ENCODE peak calls at places on chromosomes 2 and 18, in four cellular contexts. F is IMR-90, H is H1, T is mesendoderm. Z is an unnamed sample.

GRCh38 chr18:79949571-79950439 is 1.6 kb downstream of the SLC66A2 start:
- DNase-seq in F (no peak), H (no peak), T (no peak), Z (peak)

GRCh38 chr18:49460958-49461601 is 635 bp upstream of the DYM start:
- DNase-seq in F (no peak), H (no peak), T (no peak), Z (no peak)

GRCh38 chr2:232097260-232097659 is 135.7 kb downstream of the DIS3L2 start:
- DNase-seq in F (no peak), H (no peak), T (no peak), Z (no peak)

GRCh38 chr18:26461405-26461804 is 86.9 kb downstream of the KCTD1 start:
- DNase-seq in F (no peak), H (no peak), T (no peak), Z (no peak)

GRCh38 chr2:45782436-45782835 is 131.0 kb downstream of the PRKCE start:
- DNase-seq in F (no peak), H (no peak), T (no peak), Z (no peak)

GRCh38 chr2:217413193-217413592 is 553.3 kb upstream of the TNP1 start:
- DNase-seq in F (no peak), H (no peak), T (no peak), Z (no peak)

GRCh38 chr2:188403676-188404075 is 112.0 kb downstream of the GULP1 start:
- DNase-seq in F (peak), H (no peak), T (no peak), Z (no peak)

GRCh38 chr2:6826081-6826913 is 39.4 kb downstream of the CMPK2 start:
- DNase-seq in F (peak), H (peak), T (peak), Z (no peak)

GRCh38 chr18:54780285-54780861 is 47.9 kb upstream of the RAB27B start:
- DNase-seq in F (no peak), H (no peak), T (no peak), Z (no peak)

GRCh38 chr2:128646691-128647090 is 328.0 kb upstream of the HS6ST1 start:
- DNase-seq in F (no peak), H (peak), T (no peak), Z (no peak)

GRCh38 chr18:26978812-26979341 is 113.4 kb upstream of the AQP4 start:
- DNase-seq in F (no peak), H (no peak), T (no peak), Z (no peak)

GRCh38 chr2:1617425-1618021 is 126.8 kb downstream of the PXDN start:
- DNase-seq in F (no peak), H (no peak), T (peak), Z (no peak)

GRCh38 chr2:43542285-43542933 is 53.4 kb downstream of the THADA start:
- DNase-seq in F (peak), H (no peak), T (peak), Z (no peak)

GRCh38 chr2:120768112-120769048 is 32.7 kb downstream of the GLI2 start:
- DNase-seq in F (no peak), H (no peak), T (no peak), Z (no peak)

GRCh38 chr2:18639756-18640453 is 50.5 kb upstream of the NT5C1B start:
- DNase-seq in F (no peak), H (no peak), T (no peak), Z (no peak)

GRCh38 chr2:146669735-146670134 is 1175.1 kb upstream of the ACVR2A start:
- DNase-seq in F (no peak), H (no peak), T (no peak), Z (no peak)

GRCh38 chr2:178536037-178536436 is 55.8 kb downstream of the PLEKHA3 start:
- DNase-seq in F (no peak), H (no peak), T (no peak), Z (no peak)

GRCh38 chr2:207711750-207712487 is 479 bp downstream of the CCNYL1 start:
- DNase-seq in F (peak), H (no peak), T (peak), Z (peak)

GRCh38 chr2:235746257-235746934 is 252.6 kb downstream of the AGAP1 start:
- DNase-seq in F (peak), H (no peak), T (peak), Z (peak)

GRCh38 chr18:22467760-22468553 is 50.2 kb upstream of the CTAGE1 start:
- DNase-seq in F (peak), H (no peak), T (no peak), Z (no peak)

GRCh38 chr2:98148968-98149697 is 62.2 kb downstream of the VWA3B start:
- DNase-seq in F (peak), H (no peak), T (peak), Z (peak)

GRCh38 chr18:66150650-66151049 is 399.8 kb downstream of the CDH7 start:
- DNase-seq in F (no peak), H (no peak), T (no peak), Z (no peak)

GRCh38 chr18:27109403-27109802 is 75.7 kb downstream of the CHST9 start:
- DNase-seq in F (no peak), H (no peak), T (no peak), Z (no peak)

GRCh38 chr2:62201307-62201706 is 5.4 kb downstream of the B3GNT2 start:
- DNase-seq in F (peak), H (no peak), T (no peak), Z (no peak)

GRCh38 chr18:74234326-74235171 is 57.2 kb downstream of the CYB5A start:
- DNase-seq in F (peak), H (no peak), T (no peak), Z (no peak)

GRCh38 chr18:39460136-39460535 is 1894.5 kb upstream of the CELF4 start:
- DNase-seq in F (no peak), H (no peak), T (no peak), Z (no peak)

GRCh38 chr2:38026846-38027245 is 49.1 kb downstream of the CYP1B1 start:
- DNase-seq in F (no peak), H (no peak), T (no peak), Z (no peak)

GRCh38 chr2:88199912-88200682 is 30.0 kb downstream of the THNSL2 start:
- DNase-seq in F (no peak), H (peak), T (peak), Z (peak)

GRCh38 chr2:168699834-168700417 is 102.5 kb upstream of the NOSTRIN start:
- DNase-seq in F (peak), H (no peak), T (no peak), Z (no peak)

GRCh38 chr2:134351899-134352298 is 98.0 kb downstream of the MGAT5 start:
- DNase-seq in F (no peak), H (no peak), T (peak), Z (no peak)
- H4K5ac ChIP-seq in F (no peak), H (no peak), T (no peak), Z (no peak)

GRCh38 chr2:160227252-160227651 is 27.2 kb upstream of the ITGB6 start:
- DNase-seq in F (peak), H (no peak), T (no peak), Z (no peak)
- H2AK5ac ChIP-seq in F (peak), H (no peak), T (no peak), Z (no peak)

GRCh38 chr2:200306969-200307811 is 697 bp downstream of the SPATS2L start:
- DNase-seq in F (no peak), H (peak), T (no peak), Z (peak)
- H2BK15ac ChIP-seq in F (no peak), H (no peak), T (no peak), Z (no peak)

DNA sequence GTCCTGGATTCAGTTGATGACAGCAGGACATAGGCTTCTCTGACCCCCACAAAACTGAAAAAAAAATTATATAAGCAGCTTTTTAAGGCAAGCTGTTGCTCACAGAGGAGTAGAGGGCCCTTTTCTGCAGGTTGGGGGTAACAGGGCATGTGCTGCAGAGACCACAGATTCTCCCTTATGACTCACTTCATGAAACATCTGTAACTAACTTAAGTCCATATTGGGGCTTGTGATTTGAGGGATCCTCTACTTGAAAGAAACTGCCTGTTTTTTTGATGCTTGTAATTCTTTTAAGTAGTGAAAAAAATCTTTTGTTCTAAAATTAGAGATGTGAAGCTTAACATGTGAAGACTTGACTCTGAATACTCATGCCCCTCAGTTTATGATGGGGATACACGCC is 33.4 kb downstream of the XRCC5 start:
- DNase-seq in F (peak), H (no peak), T (no peak), Z (no peak)
- H4K5ac ChIP-seq in F (peak), H (no peak), T (no peak), Z (no peak)

GRCh38 chr2:7982054-7982453 is 699.8 kb upstream of the ID2 start:
- DNase-seq in F (no peak), H (no peak), T (no peak), Z (no peak)
- H2AK5ac ChIP-seq in F (no peak), H (no peak), T (no peak), Z (no peak)

Z was measured in H9.